ENCODE peak calls at places on chromosomes 12 and 14, in eight cellular contexts. J is cortex of kidney; R is T-helper 9 cell; K is AG08396; Y is activated CD4-positive, alpha-beta T cell treated with anti-CD3 and anti-CD28 coated beads, Interleukin-2, amount 10 ng/mL, durations not matched to agents 7 days and 5 days; M is endothelial cell; O is neuronal stem cell; F is GM20000. B is an unnamed sample.

GRCh38 chr14:99733551-99734405 is 49.7 kb downstream of the CYP46A1 start:
- DNase-seq in J (no peak), F (no peak), M (peak; percentile 62), Y (no peak), O (no peak), R (no peak), K (no peak), B (no peak)

GRCh38 chr12:115541891-115542361 is 735.6 kb downstream of the MED13L start:
- DNase-seq in R (no peak), F (no peak), K (no peak), J (no peak), M (no peak), O (no peak), Y (no peak), B (peak; percentile 8)

GRCh38 chr14:87813211-87813610 is 179.8 kb downstream of the GALC start:
- DNase-seq in K (no peak), Y (no peak), R (no peak), M (no peak), F (no peak), O (no peak), J (no peak), B (no peak)

GRCh38 chr14:70735043-70735442 is 74.3 kb downstream of the MAP3K9 start:
- DNase-seq in K (no peak), R (no peak), Y (no peak), O (no peak), F (no peak), J (no peak), M (no peak), B (no peak)

GRCh38 chr14:24438198-24439095 is 4.1 kb downstream of the SDR39U1 start:
- DNase-seq in R (no peak), O (no peak), K (no peak), F (no peak), M (no peak), J (no peak), Y (no peak), B (no peak)

GRCh38 chr12:25401547-25402345 is 151.0 kb upstream of the KRAS start:
- DNase-seq in J (no peak), Y (no peak), M (no peak), O (no peak), K (no peak), F (no peak), R (no peak), B (no peak)

GRCh38 chr14:70660967-70661871 is 19.5 kb downstream of the TTC9 start:
- DNase-seq in K (no peak), Y (peak; percentile 72), O (no peak), R (peak; percentile 25), J (no peak), M (no peak), F (no peak), B (no peak)

GRCh38 chr12:46266382-46266791 is 2.5 kb downstream of the SLC38A1 start:
- DNase-seq in Y (peak; percentile 32), M (no peak), K (no peak), F (no peak), R (peak; percentile 26), J (no peak), O (no peak), B (peak; percentile 55)

GRCh38 chr12:102059343-102059742 is 2.4 kb downstream of the WASHC3 start:
- DNase-seq in K (no peak), R (no peak), F (no peak), Y (peak; percentile 45), O (no peak), M (no peak), J (no peak), B (no peak)

GRCh38 chr12:24039113-24039525 is 89.6 kb upstream of the SOX5 start:
- DNase-seq in F (no peak), J (no peak), R (no peak), O (no peak), Y (no peak), K (peak; percentile 59), M (no peak), B (no peak)

GRCh38 chr14:47948981-47949380 is 273.6 kb upstream of the MDGA2 start:
- DNase-seq in K (no peak), M (no peak), F (no peak), O (no peak), Y (no peak), R (no peak), J (no peak), B (no peak)

GRCh38 chr12:4273651-4274395 is at the start of gene CCND2:
- DNase-seq in K (peak; percentile 78), M (peak; percentile 66), O (peak; percentile 81), R (peak; percentile 64), Y (peak; percentile 83), F (peak; percentile 88), J (no peak), B (peak; percentile 45)

GRCh38 chr12:46492471-46493351 is 120.1 kb upstream of the SLC38A2 start:
- DNase-seq in R (no peak), K (peak; percentile 54), J (no peak), Y (no peak), M (no peak), O (no peak), F (no peak), B (peak; percentile 48)

GRCh38 chr14:50977863-50978520 is 33.7 kb upstream of the PYGL start:
- DNase-seq in R (no peak), F (no peak), O (no peak), K (no peak), Y (no peak), J (no peak), M (no peak), B (no peak)

GRCh38 chr14:68377459-68377858 is 415.4 kb downstream of the ZFP36L1 start:
- DNase-seq in O (no peak), M (peak; percentile 51), F (no peak), Y (no peak), J (no peak), K (no peak), R (no peak), B (no peak)

GRCh38 chr12:47080725-47081502 is 1.2 kb upstream of the AMIGO2 start:
- DNase-seq in K (no peak), J (no peak), R (peak; percentile 32), M (peak; percentile 50), F (peak; percentile 44), O (no peak), Y (peak; percentile 68), B (peak; percentile 45)

GRCh38 chr12:9404469-9405260 is 196.5 kb upstream of the PZP start:
- DNase-seq in K (no peak), J (no peak), Y (no peak), F (peak; percentile 46), O (no peak), M (peak; percentile 37), R (peak; percentile 65), B (no peak)

GRCh38 chr12:22569253-22569652 is 24.9 kb upstream of the C2CD5 start:
- DNase-seq in Y (no peak), K (no peak), M (no peak), O (no peak), J (no peak), F (no peak), R (no peak), B (peak; percentile 9)

GRCh38 chr12:102939670-102940222 is 17.7 kb upstream of the ASCL1 start:
- DNase-seq in M (no peak), F (no peak), J (no peak), K (no peak), Y (no peak), R (no peak), O (no peak), B (no peak)

GRCh38 chr12:22467190-22467589 is 77.2 kb downstream of the C2CD5 start:
- DNase-seq in M (no peak), F (no peak), J (no peak), K (no peak), Y (no peak), O (no peak), R (no peak), B (peak; percentile 6)

GRCh38 chr14:23061995-23062394 is 4.7 kb upstream of the CDH24 start:
- DNase-seq in F (no peak), Y (no peak), R (no peak), M (no peak), J (no peak), K (peak; percentile 91), O (no peak), B (peak; percentile 86)

GRCh38 chr12:2853626-2854025 is 3.2 kb downstream of the TEX52 start:
- DNase-seq in J (no peak), F (peak; percentile 74), Y (peak; percentile 48), M (peak; percentile 93), O (peak; percentile 80), K (peak; percentile 92), R (peak; percentile 31), B (peak; percentile 73)

GRCh38 chr12:122813310-122813713 is 21.9 kb upstream of the HIP1R start:
- DNase-seq in J (no peak), O (no peak), F (peak; percentile 39), K (no peak), Y (no peak), R (no peak), M (no peak), B (no peak)

GRCh38 chr12:24470050-24470449 is 478.9 kb downstream of the BCAT1 start:
- DNase-seq in O (no peak), K (peak; percentile 5), R (no peak), M (no peak), Y (no peak), J (no peak), F (no peak), B (no peak)

GRCh38 chr12:89414851-89415250 is 62.5 kb upstream of the DUSP6 start:
- DNase-seq in Y (no peak), J (no peak), O (no peak), R (no peak), F (no peak), M (no peak), K (peak; percentile 53), B (no peak)

GRCh38 chr12:21169878-21170472 is 39.0 kb downstream of the SLCO1B1 start:
- DNase-seq in R (peak; percentile 8), J (no peak), K (peak; percentile 7), F (peak; percentile 11), M (peak; percentile 80), Y (peak; percentile 39), O (peak; percentile 74), B (peak; percentile 15)

GRCh38 chr14:93737574-93737973 is 50.7 kb downstream of the PRIMA1 start:
- DNase-seq in O (no peak), F (no peak), J (no peak), M (no peak), R (no peak), Y (no peak), K (no peak), B (no peak)

GRCh38 chr12:42145552-42146215 is 1.0 kb upstream of the GXYLT1 start:
- DNase-seq in M (no peak), F (no peak), R (no peak), O (peak; percentile 36), J (no peak), Y (no peak), K (no peak), B (no peak)

GRCh38 chr14:39382463-39382862 is 49.8 kb downstream of the FBXO33 start:
- DNase-seq in R (no peak), K (no peak), M (no peak), J (no peak), Y (no peak), F (no peak), O (no peak), B (no peak)

GRCh38 chr14:104708606-104709268 is 15.3 kb upstream of the ADSS1 start:
- DNase-seq in R (peak; percentile 66), K (peak; percentile 93), F (peak; percentile 96), M (peak; percentile 83), J (no peak), Y (peak; percentile 75), O (peak; percentile 74), B (peak; percentile 49)

GRCh38 chr14:36967892-36968555 is 204.4 kb downstream of the SLC25A21 start:
- DNase-seq in Y (no peak), J (no peak), R (no peak), F (no peak), M (no peak), O (peak; percentile 9), K (no peak), B (no peak)

GRCh38 chr12:113439606-113440030 is 17.4 kb downstream of the SDSL start:
- DNase-seq in Y (no peak), J (no peak), O (peak; percentile 64), R (no peak), K (peak; percentile 58), F (peak; percentile 47), M (peak; percentile 80), B (peak; percentile 21)

GRCh38 chr12:22684526-22685118 is 59.7 kb downstream of the ETNK1 start:
- DNase-seq in F (peak; percentile 13), K (no peak), O (peak; percentile 27), Y (no peak), J (no peak), M (no peak), R (no peak), B (no peak)

GRCh38 chr14:103329421-103330347 is 4.4 kb upstream of the EIF5 start:
- DNase-seq in Y (no peak), J (no peak), M (no peak), R (no peak), K (no peak), O (no peak), F (no peak), B (no peak)